ENCODE peak calls at places on chromosomes 2 and 18, in nine cellular contexts. One of them, this sample, is unnamed.
A peak's percentile ranks its signal among the peaks of the same experiment; 100 is the strongest.

GRCh38 chr18:12516049-12516677 is 108.4 kb downstream of the PRELID3A start:
- DNase-seq in left ventricle myocardium inferior: no peak
- DNase-seq in endothelial cell: no peak
- DNase-seq in pancreas: no peak
- DNase-seq in colonic mucosa: no peak
- DNase-seq in A549: no peak
- DNase-seq in breast epithelium: no peak
- DNase-seq in RWPE1: no peak
- DNase-seq in Calu3: no peak
- DNase-seq in this sample: no peak

GRCh38 chr2:5520352-5520996 is 171.7 kb upstream of the SOX11 start:
- DNase-seq in Calu3: no peak
- DNase-seq in A549: no peak
- DNase-seq in colonic mucosa: no peak
- DNase-seq in pancreas: no peak
- DNase-seq in breast epithelium: no peak
- DNase-seq in left ventricle myocardium inferior: peak; percentile 32
- DNase-seq in endothelial cell: no peak
- DNase-seq in RWPE1: no peak
- DNase-seq in this sample: no peak

GRCh38 chr2:6283259-6283658 is 582.4 kb downstream of the CMPK2 start:
- DNase-seq in colonic mucosa: no peak
- DNase-seq in RWPE1: no peak
- DNase-seq in endothelial cell: no peak
- DNase-seq in pancreas: no peak
- DNase-seq in breast epithelium: no peak
- DNase-seq in A549: no peak
- DNase-seq in left ventricle myocardium inferior: no peak
- DNase-seq in Calu3: no peak
- DNase-seq in this sample: no peak

GRCh38 chr2:219769044-219770030 is 141.9 kb downstream of the SLC4A3 start:
- DNase-seq in breast epithelium: no peak
- DNase-seq in pancreas: no peak
- DNase-seq in A549: no peak
- DNase-seq in endothelial cell: no peak
- DNase-seq in RWPE1: no peak
- DNase-seq in Calu3: no peak
- DNase-seq in left ventricle myocardium inferior: peak; percentile 76
- DNase-seq in colonic mucosa: no peak
- DNase-seq in this sample: no peak

GRCh38 chr2:27965841-27966240 is 75.3 kb downstream of the BABAM2 start:
- DNase-seq in A549: no peak
- DNase-seq in breast epithelium: no peak
- DNase-seq in endothelial cell: no peak
- DNase-seq in colonic mucosa: no peak
- DNase-seq in left ventricle myocardium inferior: no peak
- DNase-seq in RWPE1: no peak
- DNase-seq in pancreas: no peak
- DNase-seq in Calu3: no peak
- DNase-seq in this sample: no peak

GRCh38 chr2:42147641-42148274 is 21.4 kb upstream of the EML4 start:
- DNase-seq in left ventricle myocardium inferior: no peak
- DNase-seq in pancreas: no peak
- DNase-seq in A549: no peak
- DNase-seq in colonic mucosa: no peak
- DNase-seq in Calu3: no peak
- DNase-seq in endothelial cell: no peak
- DNase-seq in breast epithelium: no peak
- DNase-seq in RWPE1: no peak
- DNase-seq in this sample: peak; percentile 35

GRCh38 chr2:15866563-15867193 is 73.7 kb upstream of the MYCN start:
- DNase-seq in pancreas: no peak
- DNase-seq in colonic mucosa: no peak
- DNase-seq in endothelial cell: no peak
- DNase-seq in breast epithelium: no peak
- DNase-seq in RWPE1: no peak
- DNase-seq in left ventricle myocardium inferior: no peak
- DNase-seq in Calu3: no peak
- DNase-seq in A549: no peak
- DNase-seq in this sample: no peak

GRCh38 chr2:39381653-39382052 is 55.4 kb downstream of the MAP4K3 start:
- DNase-seq in A549: no peak
- DNase-seq in Calu3: no peak
- DNase-seq in endothelial cell: peak; percentile 11
- DNase-seq in RWPE1: no peak
- DNase-seq in colonic mucosa: no peak
- DNase-seq in left ventricle myocardium inferior: no peak
- DNase-seq in breast epithelium: no peak
- DNase-seq in pancreas: no peak
- DNase-seq in this sample: peak; percentile 24

GRCh38 chr2:109481196-109481555 is 132.6 kb downstream of the SEPTIN10 start:
- DNase-seq in colonic mucosa: peak; percentile 89
- DNase-seq in left ventricle myocardium inferior: no peak
- DNase-seq in endothelial cell: no peak
- DNase-seq in A549: no peak
- DNase-seq in RWPE1: no peak
- DNase-seq in breast epithelium: peak; percentile 29
- DNase-seq in pancreas: no peak
- DNase-seq in Calu3: no peak
- DNase-seq in this sample: no peak

GRCh38 chr2:84417453-84417852 is 41.6 kb downstream of the SUCLG1 start:
- DNase-seq in left ventricle myocardium inferior: no peak
- DNase-seq in pancreas: no peak
- DNase-seq in breast epithelium: no peak
- DNase-seq in colonic mucosa: no peak
- DNase-seq in endothelial cell: no peak
- DNase-seq in RWPE1: peak; percentile 8
- DNase-seq in Calu3: no peak
- DNase-seq in A549: no peak
- DNase-seq in this sample: peak; percentile 63

GRCh38 chr2:40955635-40956034 is 503.7 kb upstream of the SLC8A1 start:
- DNase-seq in left ventricle myocardium inferior: no peak
- DNase-seq in breast epithelium: no peak
- DNase-seq in pancreas: no peak
- DNase-seq in Calu3: no peak
- DNase-seq in colonic mucosa: no peak
- DNase-seq in A549: no peak
- DNase-seq in endothelial cell: no peak
- DNase-seq in RWPE1: no peak
- DNase-seq in this sample: no peak

GRCh38 chr2:20215183-20216040 is 9.5 kb downstream of the SDC1 start:
- DNase-seq in A549: no peak
- DNase-seq in endothelial cell: no peak
- DNase-seq in colonic mucosa: no peak
- DNase-seq in RWPE1: no peak
- DNase-seq in Calu3: no peak
- DNase-seq in left ventricle myocardium inferior: no peak
- DNase-seq in pancreas: peak; percentile 54
- DNase-seq in breast epithelium: no peak
- DNase-seq in this sample: no peak

GRCh38 chr18:44098551-44099098 is 582.1 kb upstream of the SETBP1 start:
- DNase-seq in colonic mucosa: no peak
- DNase-seq in endothelial cell: peak; percentile 40
- DNase-seq in breast epithelium: no peak
- DNase-seq in RWPE1: no peak
- DNase-seq in pancreas: no peak
- DNase-seq in Calu3: no peak
- DNase-seq in left ventricle myocardium inferior: no peak
- DNase-seq in A549: peak; percentile 4
- DNase-seq in this sample: peak; percentile 49

DNA sequence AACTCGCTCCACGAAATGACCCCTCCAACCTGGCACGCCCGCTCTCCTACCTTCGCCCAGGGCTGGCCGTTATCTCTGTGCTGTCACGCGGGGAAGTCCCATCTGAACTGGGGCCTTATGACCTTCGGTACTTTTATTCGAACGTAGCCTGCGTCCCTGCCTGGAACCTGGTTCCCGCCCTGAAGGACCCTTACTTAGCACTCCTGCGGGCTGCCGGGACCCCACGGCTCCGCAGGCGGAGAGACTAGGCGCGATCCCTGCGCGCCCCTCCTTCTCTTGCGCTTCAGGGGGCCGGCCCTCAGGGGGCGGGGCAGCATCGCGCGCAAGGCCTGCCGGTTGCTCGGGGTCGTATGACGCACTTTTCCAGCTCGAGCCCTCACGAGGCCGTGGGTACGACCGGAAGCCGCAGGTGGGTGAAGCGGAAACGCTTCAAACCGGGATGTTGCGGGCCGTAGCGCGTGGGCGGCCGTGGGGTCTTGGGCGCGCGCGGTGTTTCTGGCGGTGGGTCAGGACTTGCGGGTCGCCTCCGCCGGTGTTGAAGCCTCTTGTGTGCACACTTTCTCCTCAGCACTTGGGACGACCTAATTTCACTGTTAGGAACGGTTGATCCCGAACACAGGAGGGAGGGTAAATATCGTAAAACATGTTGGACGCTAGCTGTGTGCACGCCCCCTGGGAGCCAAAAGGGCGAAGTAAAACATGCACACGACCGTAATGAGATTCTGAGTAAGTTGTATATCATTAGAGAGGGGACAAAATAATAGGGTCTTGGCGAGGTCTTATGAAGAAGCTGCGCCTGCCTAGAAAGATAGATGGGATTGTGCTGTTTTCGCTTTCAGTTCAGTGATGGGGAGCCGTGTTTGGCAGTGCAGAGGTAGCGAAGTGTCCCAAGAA is at the start of the genes LIPT1 and TSGA10:
- DNase-seq in colonic mucosa: peak; percentile 94
- DNase-seq in endothelial cell: peak; percentile 77
- DNase-seq in A549: peak; percentile 94
- DNase-seq in left ventricle myocardium inferior: peak; percentile 92
- DNase-seq in breast epithelium: peak; percentile 91
- DNase-seq in RWPE1: peak; percentile 94
- DNase-seq in Calu3: peak; percentile 92
- DNase-seq in pancreas: peak; percentile 95
- DNase-seq in this sample: peak; percentile 89
- TF ChIP-seq CTCF in colonic mucosa: no peak
- TF ChIP-seq CTCF in endothelial cell: no peak
- TF ChIP-seq CTCF in A549: peak; percentile 20
- TF ChIP-seq CTCF in left ventricle myocardium inferior: no peak
- TF ChIP-seq CTCF in breast epithelium: peak; percentile 21
- TF ChIP-seq CTCF in RWPE1: no peak
- TF ChIP-seq CTCF in Calu3: no peak
- TF ChIP-seq CTCF in pancreas: no peak
- TF ChIP-seq CTCF in this sample: no peak

DNA sequence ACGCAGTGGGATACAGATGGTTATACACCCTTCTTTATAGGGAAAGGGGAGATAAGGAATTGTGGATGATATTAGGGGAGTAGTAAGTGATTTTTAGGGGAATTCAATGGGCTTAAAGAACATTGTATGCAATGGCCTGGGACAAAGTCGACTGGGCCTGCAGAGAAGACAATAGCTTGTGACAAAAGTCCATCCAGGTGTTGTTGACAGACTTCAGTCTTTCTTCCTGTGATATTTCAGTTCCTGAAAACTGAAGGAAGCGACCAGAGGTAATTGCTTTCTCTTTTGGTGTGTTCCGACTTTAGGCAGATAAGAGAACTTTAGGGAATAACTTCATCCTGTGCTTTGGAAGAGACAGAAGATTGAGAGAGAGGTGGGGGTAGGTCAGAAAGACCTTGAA is 83.1 kb upstream of the NEUROD1 start:
- DNase-seq in RWPE1: no peak
- DNase-seq in left ventricle myocardium inferior: no peak
- DNase-seq in colonic mucosa: no peak
- DNase-seq in Calu3: no peak
- DNase-seq in pancreas: no peak
- DNase-seq in breast epithelium: no peak
- DNase-seq in A549: no peak
- DNase-seq in endothelial cell: no peak
- DNase-seq in this sample: no peak
- TF ChIP-seq CTCF in RWPE1: no peak
- TF ChIP-seq CTCF in left ventricle myocardium inferior: no peak
- TF ChIP-seq CTCF in colonic mucosa: no peak
- TF ChIP-seq CTCF in Calu3: no peak
- TF ChIP-seq CTCF in pancreas: no peak
- TF ChIP-seq CTCF in breast epithelium: no peak
- TF ChIP-seq CTCF in A549: no peak
- TF ChIP-seq CTCF in endothelial cell: no peak
- TF ChIP-seq CTCF in this sample: no peak

DNA sequence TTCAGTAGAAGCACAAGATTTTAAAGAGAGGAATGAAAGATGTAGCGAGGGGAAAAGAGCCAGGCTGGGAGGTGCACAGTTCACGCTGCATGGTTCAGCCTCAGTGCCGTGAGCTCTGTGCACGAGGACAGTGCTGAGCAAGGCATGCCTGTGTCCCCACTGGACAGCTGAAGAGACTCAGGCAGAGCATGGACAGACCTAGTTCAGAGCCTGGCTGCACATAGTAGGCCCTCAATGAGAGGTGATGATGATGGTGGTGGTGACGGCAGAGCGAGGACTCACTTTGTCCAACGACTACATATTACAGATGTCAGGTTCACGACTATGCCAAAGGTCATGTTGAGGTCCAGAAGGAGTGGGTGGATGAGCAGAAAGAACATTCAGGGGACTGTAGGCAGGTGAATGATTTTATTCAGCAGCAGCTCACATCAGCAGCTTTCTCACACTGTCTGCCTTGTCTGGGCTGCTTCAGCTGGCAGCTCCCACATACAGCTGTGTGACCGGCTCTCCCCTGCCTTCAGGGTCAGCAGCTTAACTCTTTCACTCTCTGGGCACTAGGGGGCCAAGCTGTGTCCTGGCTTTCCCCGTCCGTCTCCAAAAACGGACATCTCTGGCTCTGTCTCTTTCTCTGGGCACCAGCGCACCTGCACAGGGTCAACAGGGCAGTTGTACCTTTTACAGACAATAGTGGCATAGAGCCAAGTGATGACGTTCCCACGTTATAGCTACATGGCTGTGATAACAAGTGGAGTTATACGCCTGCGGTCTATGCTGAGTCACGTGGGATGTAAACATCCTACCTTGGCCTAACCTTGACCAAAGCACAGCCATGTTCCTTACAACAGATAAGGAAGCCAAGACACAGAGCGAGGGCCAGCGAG is 128.8 kb upstream of the MSH6 start:
- DNase-seq in colonic mucosa: peak; percentile 68
- DNase-seq in breast epithelium: no peak
- DNase-seq in A549: peak; percentile 20
- DNase-seq in RWPE1: no peak
- DNase-seq in pancreas: peak; percentile 45
- DNase-seq in endothelial cell: peak; percentile 40
- DNase-seq in left ventricle myocardium inferior: no peak
- DNase-seq in Calu3: peak; percentile 40
- DNase-seq in this sample: peak; percentile 56
- TF ChIP-seq CTCF in colonic mucosa: no peak
- TF ChIP-seq CTCF in breast epithelium: no peak
- TF ChIP-seq CTCF in A549: peak; percentile 11
- TF ChIP-seq CTCF in RWPE1: no peak
- TF ChIP-seq CTCF in pancreas: peak; percentile 7
- TF ChIP-seq CTCF in endothelial cell: peak; percentile 33
- TF ChIP-seq CTCF in left ventricle myocardium inferior: peak; percentile 11
- TF ChIP-seq CTCF in Calu3: peak; percentile 30
- TF ChIP-seq CTCF in this sample: no peak

DNA sequence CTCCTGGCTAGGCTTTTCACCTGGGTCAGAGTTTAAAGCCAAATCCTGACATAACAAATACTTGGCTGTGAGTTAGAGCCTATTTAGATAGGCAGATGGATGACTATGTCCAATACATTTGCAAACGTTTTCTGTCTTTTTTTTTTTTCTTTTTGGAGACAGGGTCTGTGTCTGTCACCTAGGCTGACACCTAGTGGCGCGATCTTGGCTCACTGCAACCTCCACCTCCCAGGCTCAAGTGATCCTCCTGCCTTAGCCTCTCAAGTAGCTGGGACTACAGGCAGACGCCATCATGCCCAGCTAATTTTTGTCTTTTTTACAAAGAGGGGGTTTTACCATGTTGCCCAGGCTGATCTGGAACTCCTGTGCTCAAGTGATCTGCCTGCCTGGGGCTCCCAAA is 124.8 kb downstream of the DYM start:
- DNase-seq in pancreas: no peak
- DNase-seq in RWPE1: no peak
- DNase-seq in endothelial cell: peak; percentile 10
- DNase-seq in Calu3: peak; percentile 50
- DNase-seq in left ventricle myocardium inferior: no peak
- DNase-seq in colonic mucosa: no peak
- DNase-seq in A549: peak; percentile 7
- DNase-seq in breast epithelium: no peak
- DNase-seq in this sample: no peak
- TF ChIP-seq CTCF in pancreas: no peak
- TF ChIP-seq CTCF in RWPE1: no peak
- TF ChIP-seq CTCF in endothelial cell: peak; percentile 36
- TF ChIP-seq CTCF in Calu3: peak; percentile 37
- TF ChIP-seq CTCF in left ventricle myocardium inferior: peak; percentile 9
- TF ChIP-seq CTCF in colonic mucosa: no peak
- TF ChIP-seq CTCF in A549: no peak
- TF ChIP-seq CTCF in breast epithelium: no peak
- TF ChIP-seq CTCF in this sample: no peak

This sample was measured in MCF 10A.